ENCODE peak calls at places on chromosomes 7 and 10, in ten cellular contexts. P is sigmoid colon, U is vagina, X is cardiac fibroblast, D is fibroblast of the aortic adventitia, M is tibial artery, W is endothelial cell of umbilical vein, R is fibroblast of lung, S is AG09309, Z is cardiac muscle cell. Y is an unnamed sample.
A peak's percentile ranks its signal among the peaks of the same experiment; 100 is the strongest.

GRCh38 chr7:13880789-13881188 is 108.7 kb downstream of the ETV1 start:
- DNase-seq in S (peak; percentile 39), Z (peak; percentile 41), P (no peak), D (peak; percentile 85), M (no peak), U (no peak), R (peak; percentile 18), W (no peak), X (peak; percentile 35), Y (peak; percentile 76)

GRCh38 chr7:18927134-18927533 is 190.3 kb downstream of the TWIST1 start:
- DNase-seq in S (peak; percentile 8), D (peak; percentile 53), Z (no peak), W (no peak), U (no peak), X (no peak), R (no peak), M (no peak), P (no peak), Y (peak; percentile 66)

GRCh38 chr10:115710136-115710535 is 562.9 kb downstream of the GFRA1 start:
- DNase-seq in X (no peak), S (no peak), R (no peak), Z (no peak), D (no peak), U (no peak), M (no peak), P (no peak), W (no peak), Y (no peak)

GRCh38 chr10:1189166-1190051 is 133.2 kb downstream of the WDR37 start:
- DNase-seq in X (no peak), R (no peak), U (no peak), P (peak; percentile 25), Z (no peak), D (no peak), S (no peak), M (no peak), W (no peak), Y (no peak)

GRCh38 chr10:132467464-132468149 is 70.0 kb upstream of the INPP5A start:
- DNase-seq in R (no peak), D (no peak), P (no peak), M (no peak), U (no peak), X (no peak), Z (no peak), S (no peak), W (no peak), Y (no peak)

GRCh38 chr10:74177140-74177677 is 26.2 kb downstream of the ADK start:
- DNase-seq in Z (peak; percentile 18), P (no peak), W (no peak), D (peak; percentile 29), R (peak; percentile 12), M (no peak), U (no peak), X (peak; percentile 23), S (no peak), Y (no peak)

GRCh38 chr7:114922151-114922651 is 307 bp downstream of the MDFIC start:
- DNase-seq in R (peak; percentile 54), P (peak; percentile 72), W (peak; percentile 47), X (peak; percentile 74), U (no peak), D (peak; percentile 66), S (no peak), Z (peak; percentile 79), M (peak; percentile 46), Y (peak; percentile 50)

GRCh38 chr10:78357027-78357672 is 323.5 kb downstream of the RPS24 start:
- DNase-seq in X (peak; percentile 15), Z (peak; percentile 23), W (no peak), S (no peak), U (no peak), R (no peak), M (no peak), D (peak; percentile 22), P (no peak), Y (no peak)

GRCh38 chr7:3037259-3037658 is 6.4 kb downstream of the CARD11 start:
- DNase-seq in M (no peak), X (no peak), W (no peak), S (no peak), R (no peak), D (no peak), Z (no peak), U (no peak), P (no peak), Y (no peak)

GRCh38 chr7:3042301-3042700 is 1.4 kb downstream of the CARD11 start:
- DNase-seq in M (no peak), S (no peak), P (no peak), U (no peak), D (no peak), W (no peak), R (no peak), Z (no peak), X (no peak), Y (no peak)

GRCh38 chr7:3042861-3043489 is 692 bp downstream of the CARD11 start:
- DNase-seq in D (no peak), X (no peak), Z (no peak), M (no peak), P (no peak), S (no peak), U (no peak), W (no peak), R (no peak), Y (no peak)

GRCh38 chr7:3043544-3044395 is at the start of gene CARD11:
- DNase-seq in Z (peak; percentile 20), W (peak; percentile 21), S (no peak), R (no peak), M (no peak), U (no peak), D (no peak), X (no peak), P (no peak), Y (no peak)

DNA sequence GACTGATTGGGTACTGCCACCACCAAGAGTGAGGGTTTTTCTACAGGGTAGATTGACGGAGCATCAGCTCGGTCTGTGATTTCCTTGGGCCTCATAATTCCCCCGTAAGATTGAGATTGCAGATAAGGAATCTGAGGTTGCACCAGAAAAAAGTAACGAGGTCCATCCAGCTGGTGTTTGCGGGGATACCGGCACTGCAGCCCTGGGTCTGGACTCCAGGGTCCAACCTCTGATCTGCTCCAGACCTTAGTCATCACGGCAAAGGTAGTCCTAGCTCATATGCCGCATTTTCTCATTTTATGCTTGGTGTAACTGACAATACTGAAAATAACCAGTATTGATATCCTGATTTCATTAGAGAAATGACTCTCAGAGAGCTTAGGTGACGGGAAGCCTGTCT is 3.9 kb downstream of the CARD11 start:
- DNase-seq in S (no peak), W (no peak), M (no peak), D (no peak), X (no peak), Z (no peak), U (no peak), P (no peak), R (no peak), Y (no peak)
- H3K4me3 ChIP-seq in S (no peak overlapping the region), W (no peak overlapping the region), M (no peak overlapping the region), D (no peak overlapping the region), X (no peak overlapping the region), Z (no peak overlapping the region), U (no peak overlapping the region), P (no peak overlapping the region), R (no peak overlapping the region), Y (no peak overlapping the region)

GRCh38 chr10:24313233-24313632 is 104.3 kb downstream of the KIAA1217 start:
- DNase-seq in X (no peak), S (no peak), D (no peak), R (no peak), P (no peak), U (no peak), W (no peak), M (no peak), Z (no peak), Y (no peak)

GRCh38 chr10:24307173-24307572 is 98.2 kb downstream of the KIAA1217 start:
- DNase-seq in S (no peak), D (peak; percentile 60), X (no peak), R (no peak), U (no peak), W (no peak), Z (peak; percentile 24), P (no peak), M (no peak), Y (no peak)

GRCh38 chr10:24307696-24308476 is 98.9 kb downstream of the KIAA1217 start:
- DNase-seq in W (no peak), P (no peak), U (no peak), X (peak; percentile 49), R (no peak), M (no peak), S (no peak), D (peak; percentile 61), Z (peak; percentile 47), Y (no peak)

GRCh38 chr10:24311888-24312287 is 103.0 kb downstream of the KIAA1217 start:
- DNase-seq in U (no peak), M (no peak), W (no peak), X (no peak), R (no peak), Z (no peak), P (no peak), S (no peak), D (no peak), Y (no peak)

GRCh38 chr10:24310104-24310503 is 101.2 kb downstream of the KIAA1217 start:
- DNase-seq in W (no peak), Z (no peak), D (peak; percentile 18), R (no peak), S (no peak), U (no peak), M (no peak), P (no peak), X (no peak), Y (no peak)
- TF ChIP-seq CTCF in W (no peak), Z (no peak), D (no peak), R (no peak), S (no peak), U (no peak), M (no peak), P (no peak), X (no peak), Y (no peak)

GRCh38 chr10:28949005-28950004 is 272.0 kb downstream of the BAMBI start:
- DNase-seq in U (no peak), S (no peak), R (peak; percentile 29), M (no peak), W (no peak), Z (no peak), X (no peak), D (peak; percentile 28), P (no peak), Y (no peak)

GRCh38 chr10:28945959-28946358 is 268.6 kb downstream of the BAMBI start:
- DNase-seq in R (no peak), Z (no peak), U (no peak), W (no peak), X (no peak), D (no peak), M (no peak), S (no peak), P (no peak), Y (no peak)

GRCh38 chr10:28948045-28948444 is 270.7 kb downstream of the BAMBI start:
- DNase-seq in S (no peak), D (peak; percentile 25), W (no peak), R (no peak), Z (no peak), P (no peak), X (no peak), U (no peak), M (no peak), Y (no peak)

GRCh38 chr10:28946479-28946878 is 269.2 kb downstream of the BAMBI start:
- DNase-seq in W (no peak), S (no peak), R (no peak), Z (peak; percentile 73), M (no peak), D (peak; percentile 67), P (no peak), X (peak; percentile 74), U (no peak), Y (peak; percentile 64)

GRCh38 chr10:28947209-28947608 is 269.9 kb downstream of the BAMBI start:
- DNase-seq in R (peak; percentile 25), M (peak; percentile 66), X (peak; percentile 84), D (peak; percentile 39), P (no peak), U (no peak), S (no peak), Z (peak; percentile 90), W (peak; percentile 9), Y (no peak)
- H3K4me3 ChIP-seq in R (no peak overlapping the region), M (no peak overlapping the region), X (no peak overlapping the region), D (no peak overlapping the region), P (no peak overlapping the region), U (no peak overlapping the region), S (no peak overlapping the region), Z (no peak overlapping the region), W (no peak overlapping the region), Y (no peak overlapping the region)

DNA sequence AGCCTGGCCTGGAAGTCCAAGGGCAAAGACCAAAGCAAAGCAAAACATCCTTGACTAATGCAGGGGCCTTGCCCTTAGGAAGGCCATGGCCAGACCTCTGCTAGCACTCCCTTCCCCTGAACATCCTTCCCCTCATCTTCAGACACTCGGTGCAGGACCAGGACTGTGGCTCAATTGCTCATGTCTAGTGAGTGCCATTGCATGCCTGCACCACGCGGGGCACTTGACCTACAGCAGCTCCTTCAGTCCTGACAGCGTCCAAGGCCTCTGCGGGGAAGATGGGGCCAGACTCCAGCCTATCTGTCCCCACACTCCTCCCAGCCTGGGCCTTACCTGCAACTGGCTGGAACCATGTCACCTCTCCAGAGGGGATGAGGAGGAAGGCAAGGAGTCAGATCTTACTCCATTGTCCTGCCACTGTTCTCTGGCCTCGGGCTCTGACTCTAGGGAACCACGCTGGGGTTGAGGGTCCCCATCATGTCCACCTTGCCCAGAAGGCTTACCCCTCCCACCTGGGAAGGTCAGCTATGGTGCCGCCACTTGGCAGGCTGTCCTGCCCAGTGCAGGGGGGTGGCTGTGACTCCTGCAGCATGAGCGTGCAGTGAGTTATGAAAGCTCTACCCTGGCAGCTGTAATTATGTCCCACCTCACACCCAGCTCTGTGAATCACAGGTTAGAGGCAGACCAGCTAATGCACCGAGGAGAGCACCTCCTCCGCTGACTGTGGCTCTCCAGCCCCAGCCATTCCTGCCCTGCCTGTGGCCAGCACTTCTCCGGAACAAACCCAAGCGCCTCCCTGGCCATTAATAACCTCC is 16.1 kb downstream of the DRGX start:
- DNase-seq in S (no peak), M (no peak), Z (no peak), X (no peak), U (peak; percentile 67), D (no peak), W (no peak), P (no peak), R (no peak), Y (no peak)
- TF ChIP-seq CTCF in S (peak; percentile 25), M (no peak), Z (peak; percentile 21), X (peak; percentile 40), U (no peak), D (no peak), W (no peak), P (no peak), R (peak; percentile 1), Y (peak; percentile 30)